ENCODE peak calls at places on chromosome 15, in eight cellular contexts. One of them, this sample, is unnamed.

GRCh38 chr15:80854104-80854503 is 74.9 kb downstream of the CEMIP start:
- DNase-seq in lower leg skin: peak
- DNase-seq in NCI-H345: no peak
- DNase-seq in HT-29: no peak
- DNase-seq in GDM1: no peak
- DNase-seq in H54: no peak
- DNase-seq in non-pigmented ciliary epithelial cell: no peak
- DNase-seq in sciatic nerve: no peak
- DNase-seq in this sample: no peak

GRCh38 chr15:83764201-83764839 is 110.4 kb downstream of the ADAMTSL3 start:
- DNase-seq in lower leg skin: no peak
- DNase-seq in NCI-H345: no peak
- DNase-seq in HT-29: peak
- DNase-seq in GDM1: no peak
- DNase-seq in H54: no peak
- DNase-seq in non-pigmented ciliary epithelial cell: no peak
- DNase-seq in sciatic nerve: no peak
- DNase-seq in this sample: no peak

GRCh38 chr15:81809543-81809942 is 236.3 kb downstream of the MEX3B start:
- DNase-seq in lower leg skin: no peak
- DNase-seq in NCI-H345: peak
- DNase-seq in HT-29: peak
- DNase-seq in GDM1: peak
- DNase-seq in H54: no peak
- DNase-seq in non-pigmented ciliary epithelial cell: no peak
- DNase-seq in sciatic nerve: no peak
- DNase-seq in this sample: no peak

GRCh38 chr15:31262901-31263671 is 63.5 kb upstream of the KLF13 start:
- DNase-seq in lower leg skin: peak
- DNase-seq in NCI-H345: no peak
- DNase-seq in HT-29: peak
- DNase-seq in GDM1: peak
- DNase-seq in H54: no peak
- DNase-seq in non-pigmented ciliary epithelial cell: no peak
- DNase-seq in sciatic nerve: peak
- DNase-seq in this sample: no peak

GRCh38 chr15:25136119-25136518 is 181.3 kb downstream of the SNRPN start:
- DNase-seq in lower leg skin: no peak
- DNase-seq in NCI-H345: no peak
- DNase-seq in HT-29: peak
- DNase-seq in GDM1: no peak
- DNase-seq in H54: no peak
- DNase-seq in non-pigmented ciliary epithelial cell: no peak
- DNase-seq in sciatic nerve: no peak
- DNase-seq in this sample: no peak

GRCh38 chr15:80010131-80010673 is 39.2 kb upstream of the BCL2A1 start:
- DNase-seq in lower leg skin: no peak
- DNase-seq in NCI-H345: peak
- DNase-seq in HT-29: no peak
- DNase-seq in GDM1: no peak
- DNase-seq in H54: peak
- DNase-seq in non-pigmented ciliary epithelial cell: no peak
- DNase-seq in sciatic nerve: no peak
- DNase-seq in this sample: no peak

GRCh38 chr15:26372712-26373111 is 400.2 kb downstream of the GABRB3 start:
- DNase-seq in lower leg skin: no peak
- DNase-seq in NCI-H345: no peak
- DNase-seq in HT-29: no peak
- DNase-seq in GDM1: no peak
- DNase-seq in H54: no peak
- DNase-seq in non-pigmented ciliary epithelial cell: no peak
- DNase-seq in sciatic nerve: no peak
- DNase-seq in this sample: no peak

GRCh38 chr15:70480196-70480856 is 283.0 kb downstream of the UACA start:
- DNase-seq in lower leg skin: no peak
- DNase-seq in NCI-H345: no peak
- DNase-seq in HT-29: no peak
- DNase-seq in GDM1: peak
- DNase-seq in H54: no peak
- DNase-seq in non-pigmented ciliary epithelial cell: no peak
- DNase-seq in sciatic nerve: no peak
- DNase-seq in this sample: no peak

GRCh38 chr15:74283366-74283765 is 47.2 kb downstream of the CCDC33 start:
- DNase-seq in lower leg skin: no peak
- DNase-seq in NCI-H345: no peak
- DNase-seq in HT-29: no peak
- DNase-seq in GDM1: no peak
- DNase-seq in H54: no peak
- DNase-seq in non-pigmented ciliary epithelial cell: no peak
- DNase-seq in sciatic nerve: no peak
- DNase-seq in this sample: no peak

GRCh38 chr15:39102431-39102830 is 478.4 kb upstream of the THBS1 start:
- DNase-seq in lower leg skin: no peak
- DNase-seq in NCI-H345: no peak
- DNase-seq in HT-29: no peak
- DNase-seq in GDM1: no peak
- DNase-seq in H54: no peak
- DNase-seq in non-pigmented ciliary epithelial cell: no peak
- DNase-seq in sciatic nerve: no peak
- DNase-seq in this sample: no peak

GRCh38 chr15:62816342-62817059 is 226.0 kb upstream of the TPM1 start:
- DNase-seq in lower leg skin: no peak
- DNase-seq in NCI-H345: no peak
- DNase-seq in HT-29: no peak
- DNase-seq in GDM1: no peak
- DNase-seq in H54: no peak
- DNase-seq in non-pigmented ciliary epithelial cell: no peak
- DNase-seq in sciatic nerve: no peak
- DNase-seq in this sample: no peak

GRCh38 chr15:56772868-56773639 is 39.7 kb upstream of the ZNF280D start:
- DNase-seq in lower leg skin: no peak
- DNase-seq in NCI-H345: no peak
- DNase-seq in HT-29: peak
- DNase-seq in GDM1: no peak
- DNase-seq in H54: no peak
- DNase-seq in non-pigmented ciliary epithelial cell: no peak
- DNase-seq in sciatic nerve: no peak
- DNase-seq in this sample: no peak

GRCh38 chr15:68210409-68210756 is 5.3 kb upstream of the CALML4 start:
- DNase-seq in lower leg skin: no peak
- DNase-seq in NCI-H345: no peak
- DNase-seq in HT-29: no peak
- DNase-seq in GDM1: no peak
- DNase-seq in H54: no peak
- DNase-seq in non-pigmented ciliary epithelial cell: no peak
- DNase-seq in sciatic nerve: peak
- DNase-seq in this sample: no peak

GRCh38 chr15:90340345-90340744 is 11.7 kb upstream of the ZNF774 start:
- DNase-seq in lower leg skin: no peak
- DNase-seq in NCI-H345: peak
- DNase-seq in HT-29: peak
- DNase-seq in GDM1: no peak
- DNase-seq in H54: no peak
- DNase-seq in non-pigmented ciliary epithelial cell: no peak
- DNase-seq in sciatic nerve: no peak
- DNase-seq in this sample: no peak

GRCh38 chr15:80179025-80179759 is 26.4 kb downstream of the FAH start:
- DNase-seq in lower leg skin: no peak
- DNase-seq in NCI-H345: no peak
- DNase-seq in HT-29: peak
- DNase-seq in GDM1: no peak
- DNase-seq in H54: peak
- DNase-seq in non-pigmented ciliary epithelial cell: peak
- DNase-seq in sciatic nerve: no peak
- DNase-seq in this sample: peak

GRCh38 chr15:77031376-77032050 is 36.6 kb downstream of the PSTPIP1 start:
- DNase-seq in lower leg skin: no peak
- DNase-seq in NCI-H345: peak
- DNase-seq in HT-29: peak
- DNase-seq in GDM1: peak
- DNase-seq in H54: no peak
- DNase-seq in non-pigmented ciliary epithelial cell: no peak
- DNase-seq in sciatic nerve: peak
- DNase-seq in this sample: no peak

GRCh38 chr15:84766461-84767005 is 18.1 kb downstream of the ZNF592 start:
- DNase-seq in lower leg skin: no peak
- DNase-seq in NCI-H345: no peak
- DNase-seq in HT-29: peak
- DNase-seq in GDM1: no peak
- DNase-seq in H54: no peak
- DNase-seq in non-pigmented ciliary epithelial cell: no peak
- DNase-seq in sciatic nerve: no peak
- DNase-seq in this sample: no peak

GRCh38 chr15:89837830-89838178 is 23.2 kb upstream of the ANPEP start:
- DNase-seq in lower leg skin: no peak
- DNase-seq in NCI-H345: no peak
- DNase-seq in HT-29: no peak
- DNase-seq in GDM1: no peak
- DNase-seq in H54: no peak
- DNase-seq in non-pigmented ciliary epithelial cell: no peak
- DNase-seq in sciatic nerve: no peak
- DNase-seq in this sample: no peak

GRCh38 chr15:61584410-61584809 is 355.3 kb upstream of the RORA start:
- DNase-seq in lower leg skin: no peak
- DNase-seq in NCI-H345: no peak
- DNase-seq in HT-29: peak
- DNase-seq in GDM1: no peak
- DNase-seq in H54: no peak
- DNase-seq in non-pigmented ciliary epithelial cell: no peak
- DNase-seq in sciatic nerve: no peak
- DNase-seq in this sample: no peak

GRCh38 chr15:51401872-51402517 is 60.5 kb downstream of the GLDN start:
- DNase-seq in lower leg skin: peak
- DNase-seq in NCI-H345: no peak
- DNase-seq in HT-29: peak
- DNase-seq in GDM1: no peak
- DNase-seq in H54: peak
- DNase-seq in non-pigmented ciliary epithelial cell: no peak
- DNase-seq in sciatic nerve: no peak
- DNase-seq in this sample: no peak

GRCh38 chr15:98896002-98896721 is 111.4 kb downstream of the PGPEP1L start:
- DNase-seq in lower leg skin: no peak
- DNase-seq in NCI-H345: peak
- DNase-seq in HT-29: no peak
- DNase-seq in GDM1: no peak
- DNase-seq in H54: no peak
- DNase-seq in non-pigmented ciliary epithelial cell: peak
- DNase-seq in sciatic nerve: no peak
- DNase-seq in this sample: no peak

GRCh38 chr15:34987982-34988873 is at the start of gene ZNF770:
- DNase-seq in lower leg skin: peak
- DNase-seq in NCI-H345: peak
- DNase-seq in HT-29: peak
- DNase-seq in GDM1: peak
- DNase-seq in H54: peak
- DNase-seq in non-pigmented ciliary epithelial cell: peak
- DNase-seq in sciatic nerve: peak
- DNase-seq in this sample: no peak

GRCh38 chr15:77944002-77944867 is 133.3 kb downstream of the TBC1D2B start:
- DNase-seq in lower leg skin: peak
- DNase-seq in NCI-H345: peak
- DNase-seq in HT-29: peak
- DNase-seq in GDM1: no peak
- DNase-seq in H54: no peak
- DNase-seq in non-pigmented ciliary epithelial cell: no peak
- DNase-seq in sciatic nerve: peak
- DNase-seq in this sample: no peak

GRCh38 chr15:75869446-75869845 is 26.2 kb downstream of the UBE2Q2 start:
- DNase-seq in lower leg skin: no peak
- DNase-seq in NCI-H345: no peak
- DNase-seq in HT-29: no peak
- DNase-seq in GDM1: no peak
- DNase-seq in H54: no peak
- DNase-seq in non-pigmented ciliary epithelial cell: no peak
- DNase-seq in sciatic nerve: no peak
- DNase-seq in this sample: no peak

GRCh38 chr15:41115088-41115651 is 910 bp downstream of the INO80 start:
- DNase-seq in lower leg skin: no peak
- DNase-seq in NCI-H345: no peak
- DNase-seq in HT-29: peak
- DNase-seq in GDM1: no peak
- DNase-seq in H54: no peak
- DNase-seq in non-pigmented ciliary epithelial cell: no peak
- DNase-seq in sciatic nerve: no peak
- DNase-seq in this sample: no peak

GRCh38 chr15:22253676-22254408 is 173.5 kb downstream of the OR4M2 start:
- DNase-seq in lower leg skin: no peak
- DNase-seq in NCI-H345: no peak
- DNase-seq in HT-29: no peak
- DNase-seq in GDM1: no peak
- DNase-seq in H54: no peak
- DNase-seq in non-pigmented ciliary epithelial cell: no peak
- DNase-seq in sciatic nerve: no peak
- DNase-seq in this sample: no peak

GRCh38 chr15:67307156-67307555 is 52.6 kb downstream of the IQCH start:
- DNase-seq in lower leg skin: no peak
- DNase-seq in NCI-H345: no peak
- DNase-seq in HT-29: no peak
- DNase-seq in GDM1: no peak
- DNase-seq in H54: no peak
- DNase-seq in non-pigmented ciliary epithelial cell: no peak
- DNase-seq in sciatic nerve: no peak
- DNase-seq in this sample: no peak

GRCh38 chr15:80289558-80290277 is 37.7 kb upstream of the CTXND1 start:
- DNase-seq in lower leg skin: no peak
- DNase-seq in NCI-H345: no peak
- DNase-seq in HT-29: no peak
- DNase-seq in GDM1: no peak
- DNase-seq in H54: no peak
- DNase-seq in non-pigmented ciliary epithelial cell: no peak
- DNase-seq in sciatic nerve: no peak
- DNase-seq in this sample: no peak

This sample was measured in AG04449.